ENCODE peak calls at places on chromosomes 12 and 14, in five cellular contexts. J is DMS153, M is NAMALWA, L is ecto neural progenitor cell, E is AG20443. T is an unnamed sample.

GRCh38 chr12:120760349-120761245 is 35.0 kb downstream of the ACADS start:
- DNase-seq in J (no peak), E (no peak), L (no peak), M (no peak), T (no peak)

GRCh38 chr12:75721231-75721641 is 209.8 kb upstream of the KRR1 start:
- DNase-seq in E (no peak), M (no peak), J (no peak), L (no peak), T (no peak)

GRCh38 chr14:65167072-65167645 is 64.8 kb upstream of the MAX start:
- DNase-seq in M (peak), E (no peak), J (no peak), L (no peak), T (no peak)

GRCh38 chr12:75704664-75705063 is 193.3 kb upstream of the KRR1 start:
- DNase-seq in J (peak), L (no peak), E (no peak), M (no peak), T (no peak)

GRCh38 chr12:25242981-25243764 is 7.6 kb downstream of the KRAS start:
- DNase-seq in L (no peak), M (no peak), J (no peak), E (no peak), T (no peak)

GRCh38 chr14:103312006-103312635 is 21.9 kb upstream of the EIF5 start:
- DNase-seq in J (no peak), L (no peak), E (no peak), M (no peak), T (no peak)

GRCh38 chr12:101803978-101804377 is 26.8 kb downstream of the GNPTAB start:
- DNase-seq in J (no peak), E (no peak), M (no peak), L (no peak), T (no peak)

GRCh38 chr14:28635387-28635786 is 131.2 kb upstream of the FOXG1 start:
- DNase-seq in L (no peak), E (peak), J (peak), M (peak), T (peak)

GRCh38 chr12:90013409-90013808 is 304.8 kb upstream of the ATP2B1 start:
- DNase-seq in M (peak), E (no peak), J (no peak), L (no peak), T (no peak)

GRCh38 chr12:95717336-95717928 is 73.1 kb downstream of the NTN4 start:
- DNase-seq in M (no peak), L (no peak), E (no peak), J (no peak), T (no peak)

GRCh38 chr14:105475269-105475915 is 771 bp downstream of the CRIP2 start:
- DNase-seq in E (peak), M (no peak), L (no peak), J (no peak), T (no peak)

GRCh38 chr12:130956009-130956408 is 2.3 kb downstream of the ADGRD1 start:
- DNase-seq in M (no peak), L (peak), J (no peak), E (no peak), T (no peak)

GRCh38 chr14:24699052-24699451 is 65.1 kb upstream of the GZMB start:
- DNase-seq in E (no peak), J (no peak), L (no peak), M (peak), T (no peak)

GRCh38 chr12:78885466-78885865 is 20.9 kb downstream of the SYT1 start:
- DNase-seq in L (no peak), E (no peak), J (no peak), M (no peak), T (no peak)

GRCh38 chr12:85076688-85077430 is 40.7 kb downstream of the LRRIQ1 start:
- DNase-seq in M (peak), E (peak), J (peak), L (no peak), T (peak)

GRCh38 chr14:103880334-103880985 is 33.1 kb upstream of the PPP1R13B start:
- DNase-seq in E (peak), J (no peak), M (no peak), L (no peak), T (no peak)

GRCh38 chr12:7877421-7877820 is 4.7 kb upstream of the SLC2A14 start:
- DNase-seq in M (no peak), L (no peak), J (no peak), E (no peak), T (no peak)

GRCh38 chr12:96989916-96990315 is 82.9 kb downstream of the NEDD1 start:
- DNase-seq in J (peak), L (peak), M (peak), E (no peak), T (peak)

GRCh38 chr12:49933793-49934192 is 16.7 kb upstream of the AQP2 start:
- DNase-seq in E (no peak), L (no peak), J (no peak), M (no peak), T (no peak)

GRCh38 chr12:57452937-57453509 is 2.1 kb upstream of the INHBE start:
- DNase-seq in J (peak), M (peak), L (peak), E (peak), T (no peak)

GRCh38 chr14:105100931-105101330 is 35.7 kb upstream of the GPR132 start:
- DNase-seq in L (no peak), E (no peak), J (no peak), M (no peak), T (no peak)

GRCh38 chr14:72049462-72049861 is 117.2 kb downstream of the RGS6 start:
- DNase-seq in J (no peak), M (no peak), E (no peak), L (no peak), T (no peak)

GRCh38 chr12:55727643-55728184 is 1.1 kb downstream of the CD63 start:
- DNase-seq in J (no peak), L (no peak), E (no peak), M (no peak), T (no peak)

GRCh38 chr12:58503731-58504520 is 416.4 kb downstream of the LRIG3 start:
- DNase-seq in E (no peak), J (peak), L (no peak), M (no peak), T (no peak)

GRCh38 chr12:94082690-94083089 is 65.7 kb upstream of the PLXNC1 start:
- DNase-seq in J (no peak), E (no peak), M (no peak), L (no peak), T (no peak)

GRCh38 chr14:94164685-94165431 is 9.3 kb upstream of the PPP4R4 start:
- DNase-seq in E (no peak), L (no peak), J (no peak), M (no peak), T (no peak)

GRCh38 chr12:120762093-120762492 is 36.5 kb downstream of the ACADS start:
- DNase-seq in E (peak), L (no peak), J (no peak), M (no peak), T (no peak)

T was measured in neuronal stem cell.